ENCODE peak calls at places on chromosomes 4 and X, in five cellular contexts. A is K562, G is IMR-90, N is A549, B is GM12878. W is an unnamed sample.

GRCh38 chrX:71870337-71871098 is 40.1 kb upstream of the NHSL2 start:
- DNase-seq in A (peak; percentile 26), G (no peak), N (peak; percentile 64), B (no peak), W (no peak)

GRCh38 chr4:118872181-118872580 is 16.5 kb upstream of the SYNPO2 start:
- DNase-seq in A (no peak), G (no peak), N (no peak), B (no peak), W (no peak)

GRCh38 chr4:184969610-184970009 is 48.7 kb upstream of the HELT start:
- DNase-seq in A (no peak), G (no peak), N (no peak), B (no peak), W (no peak)

GRCh38 chr4:152021788-152022438 is 261.1 kb upstream of the GATB start:
- DNase-seq in A (no peak), G (no peak), N (no peak), B (no peak), W (no peak)

GRCh38 chr4:83252782-83253405 is 31.7 kb downstream of the COQ2 start:
- DNase-seq in A (peak; percentile 80), G (peak; percentile 54), N (peak; percentile 74), B (no peak), W (peak; percentile 36)

GRCh38 chr4:26220704-26221103 is 100.1 kb upstream of the RBPJ start:
- DNase-seq in A (no peak), G (peak; percentile 83), N (no peak), B (no peak), W (no peak)

GRCh38 chr4:7129871-7130609 is 62.2 kb upstream of the GRPEL1 start:
- DNase-seq in A (no peak), G (no peak), N (no peak), B (no peak), W (no peak)

GRCh38 chr4:122117743-122118142 is 34.4 kb upstream of the BLTP1 start:
- DNase-seq in A (peak; percentile 39), G (peak; percentile 32), N (no peak), B (no peak), W (no peak)

GRCh38 chr4:159177265-159178146 is 74.6 kb downstream of the RAPGEF2 start:
- DNase-seq in A (no peak), G (no peak), N (no peak), B (no peak), W (no peak)

GRCh38 chr4:142743071-142743825 is 102.9 kb downstream of the INPP4B start:
- DNase-seq in A (no peak), G (peak; percentile 45), N (no peak), B (no peak), W (no peak)

GRCh38 chr4:94743838-94744237 is 13.9 kb upstream of the BMPR1B start:
- DNase-seq in A (no peak), G (no peak), N (no peak), B (no peak), W (no peak)
- TF ChIP-seq RCOR1 in A (no peak), G (no peak), N (no peak), B (no peak), W (no peak)

DNA sequence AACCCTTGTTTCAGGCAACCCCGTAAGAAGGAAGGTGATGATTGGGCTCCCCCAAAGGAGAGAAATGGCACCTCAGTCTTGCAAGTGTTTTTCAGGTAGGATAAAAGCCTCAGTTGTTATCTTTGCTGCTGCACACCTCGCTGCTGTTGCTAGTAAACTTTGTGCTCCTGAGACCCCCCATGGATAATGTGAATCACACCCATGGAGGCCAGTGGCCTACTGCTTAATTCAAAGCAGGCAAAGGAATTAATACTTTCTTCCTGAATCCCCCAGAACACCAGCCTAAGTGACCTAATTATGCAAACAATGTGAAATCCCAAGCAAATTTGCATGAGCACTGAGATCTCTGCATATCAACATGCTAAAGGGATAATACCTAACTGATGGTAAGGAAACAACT is 337.5 kb downstream of the GRIA2 start:
- DNase-seq in A (no peak), G (no peak), N (no peak), B (no peak), W (no peak)
- TF ChIP-seq RCOR1 in A (no peak), G (no peak), N (no peak), B (no peak), W (no peak)

GRCh38 chrX:100090931-100091330 is 319.1 kb downstream of the PCDH19 start:
- DNase-seq in A (no peak), G (no peak), N (no peak), B (no peak), W (no peak)
- TF ChIP-seq RCOR1 in A (no peak), G (no peak), N (no peak), B (no peak), W (no peak)

DNA sequence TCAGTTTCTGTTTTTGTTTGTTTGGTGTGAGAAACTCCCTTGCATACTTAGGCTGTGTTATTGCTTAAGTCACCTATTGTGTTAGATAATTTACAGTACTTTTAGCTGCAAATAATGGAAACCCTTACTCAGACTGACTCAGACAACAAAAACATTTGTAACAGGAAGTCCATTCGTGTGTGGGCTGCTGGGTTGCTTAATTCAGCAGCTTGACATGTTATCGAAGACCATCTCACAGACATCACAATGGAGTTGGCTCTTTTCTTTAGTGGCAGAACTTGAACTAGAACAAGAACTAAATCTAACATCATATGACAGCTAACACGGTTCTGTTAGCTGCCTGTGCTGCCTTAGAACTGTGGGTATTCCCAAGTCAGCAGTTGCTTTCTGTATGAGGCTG is 9.9 kb upstream of the GABRE start:
- DNase-seq in A (peak; percentile 57), G (peak; percentile 46), N (peak; percentile 76), B (no peak), W (no peak)
- TF ChIP-seq RCOR1 in A (peak; percentile 47), G (no peak), N (no peak), B (no peak), W (no peak)